ENCODE peak calls at places on chromosomes 11 and 22, in nine cellular contexts. Y is fibroblast of lung; T is body of pancreas; G is epithelial cell of prostate; A is CD4-positive, alpha-beta memory T cell; K is H9; P is small intestine; L is pancreas; O is neural progenitor cell. U is an unnamed sample.

GRCh38 chr11:91707652-91708051 is 517.0 kb upstream of the FAT3 start:
- DNase-seq in K (no peak), L (no peak), O (no peak), A (no peak), G (no peak), Y (no peak), T (no peak), P (no peak), U (no peak)

GRCh38 chr22:28181332-28181731 is 262.3 kb upstream of the PITPNB start:
- DNase-seq in Y (no peak), L (no peak), G (no peak), O (no peak), P (peak; percentile 65), A (no peak), T (no peak), K (no peak), U (no peak)

GRCh38 chr22:25848954-25849353 is 107.0 kb downstream of the MYO18B start:
- DNase-seq in P (no peak), A (no peak), O (no peak), K (no peak), Y (no peak), G (no peak), L (no peak), T (no peak), U (no peak)

GRCh38 chr11:115104851-115105453 is 399.3 kb downstream of the CADM1 start:
- DNase-seq in A (no peak), K (no peak), Y (no peak), O (no peak), G (no peak), L (no peak), T (no peak), P (no peak), U (peak; percentile 3)

GRCh38 chr22:21642584-21643448 is 714 bp downstream of the SDF2L1 start:
- DNase-seq in O (peak; percentile 85), P (peak; percentile 72), G (no peak), A (peak; percentile 70), L (peak; percentile 63), T (peak; percentile 65), K (peak; percentile 80), Y (peak; percentile 41), U (no peak)

GRCh38 chr11:132373405-132374141 is 1003.2 kb downstream of the NTM start:
- DNase-seq in L (no peak), G (no peak), T (no peak), A (no peak), O (no peak), Y (no peak), K (no peak), P (no peak), U (no peak)

GRCh38 chr11:28463826-28464225 is 355.6 kb downstream of the METTL15 start:
- DNase-seq in A (no peak), O (no peak), L (no peak), K (no peak), Y (peak; percentile 86), P (no peak), G (no peak), T (no peak), U (no peak)

GRCh38 chr11:129346916-129347315 is 28.7 kb upstream of the BARX2 start:
- DNase-seq in O (no peak), K (no peak), L (no peak), Y (no peak), G (no peak), P (no peak), A (no peak), T (no peak), U (no peak)

GRCh38 chr11:35892166-35892565 is 51.7 kb upstream of the LDLRAD3 start:
- DNase-seq in P (no peak), A (no peak), L (no peak), K (no peak), G (no peak), T (no peak), Y (no peak), O (no peak), U (no peak)

GRCh38 chr22:37972527-37972926 is 11.8 kb downstream of the SOX10 start:
- DNase-seq in T (no peak), O (no peak), Y (no peak), L (no peak), K (no peak), P (no peak), G (no peak), A (no peak), U (no peak)

GRCh38 chr11:18106688-18107087 is 806 bp upstream of the SAAL1 start:
- DNase-seq in T (no peak), K (no peak), O (no peak), P (no peak), A (no peak), L (no peak), Y (peak; percentile 26), G (no peak), U (no peak)

GRCh38 chr22:33221566-33221965 is 163.4 kb upstream of the SYN3 start:
- DNase-seq in A (no peak), G (no peak), T (no peak), K (no peak), L (no peak), Y (no peak), O (no peak), P (no peak), U (no peak)

GRCh38 chr11:128297805-128298204 is 289.6 kb downstream of the ETS1 start:
- DNase-seq in T (no peak), G (no peak), P (no peak), L (no peak), O (no peak), K (no peak), A (no peak), Y (no peak), U (no peak)

GRCh38 chr22:22061085-22062077 is 78.8 kb upstream of the TOP3B start:
- DNase-seq in P (no peak), Y (peak; percentile 86), G (no peak), T (no peak), O (no peak), K (no peak), A (no peak), L (no peak), U (no peak)

GRCh38 chr11:44671234-44671633 is 55.5 kb upstream of the TSPAN18 start:
- DNase-seq in A (no peak), T (no peak), L (no peak), K (peak; percentile 88), Y (no peak), O (no peak), P (no peak), G (no peak), U (no peak)

DNA sequence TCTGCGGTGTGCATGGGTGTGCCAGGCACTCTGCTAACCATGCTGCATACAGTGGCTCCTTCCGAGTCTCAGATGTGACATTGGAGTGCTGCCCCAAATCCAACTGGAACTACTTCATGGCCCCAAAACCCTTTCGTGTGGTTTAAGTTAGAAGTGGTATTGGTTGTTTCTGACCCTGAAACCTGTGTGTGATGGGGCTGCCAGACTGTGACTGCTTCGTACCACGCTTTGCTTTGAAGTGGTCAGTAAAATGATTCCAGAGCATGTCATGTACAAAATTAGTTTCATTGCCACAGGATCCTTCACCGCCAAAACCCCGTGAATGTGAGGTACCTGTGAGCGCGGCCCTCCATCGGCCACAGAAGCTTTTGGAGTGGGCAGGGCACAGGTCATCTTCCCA is 142.2 kb downstream of the WNT7B start:
- DNase-seq in L (no peak), A (no peak), T (no peak), O (no peak), P (no peak), G (no peak), K (no peak), Y (no peak), U (no peak)
- H3K27ac ChIP-seq in L (no peak overlapping the region), A (no peak overlapping the region), T (no peak overlapping the region), O (no peak overlapping the region), P (no peak overlapping the region), G (no peak overlapping the region), K (no peak overlapping the region), Y (no peak overlapping the region), U (no peak overlapping the region)

GRCh38 chr11:73175551-73176144 is 33.5 kb upstream of the FCHSD2 start:
- DNase-seq in G (no peak), A (no peak), Y (no peak), T (peak; percentile 49), P (peak; percentile 70), L (peak; percentile 31), K (no peak), O (no peak), U (no peak)
- H3K27ac ChIP-seq in G (no peak overlapping the region), A (no peak overlapping the region), Y (no peak overlapping the region), T (no peak overlapping the region), P (no peak overlapping the region), L (peak overlapping the region; percentile 32), K (no peak overlapping the region), O (no peak overlapping the region), U (peak overlapping the region; percentile 26)

GRCh38 chr11:134440851-134441645 is 29.0 kb upstream of the B3GAT1 start:
- DNase-seq in O (no peak), K (no peak), T (no peak), L (no peak), G (no peak), A (no peak), P (no peak), Y (no peak), U (no peak)

GRCh38 chr11:134442246-134442645 is 30.2 kb upstream of the B3GAT1 start:
- DNase-seq in O (no peak), G (no peak), A (no peak), K (no peak), T (no peak), Y (no peak), P (no peak), L (no peak), U (no peak)

GRCh38 chr11:134445601-134446325 is 33.7 kb upstream of the B3GAT1 start:
- DNase-seq in A (no peak), Y (no peak), K (no peak), T (no peak), L (no peak), P (no peak), O (no peak), G (no peak), U (no peak)

GRCh38 chr11:134441706-134442105 is 29.7 kb upstream of the B3GAT1 start:
- DNase-seq in Y (no peak), K (no peak), P (no peak), O (no peak), A (no peak), T (no peak), G (no peak), L (no peak), U (no peak)

GRCh38 chr11:134443246-134443645 is 31.2 kb upstream of the B3GAT1 start:
- DNase-seq in L (no peak), O (no peak), K (no peak), A (no peak), P (no peak), Y (no peak), G (no peak), T (no peak), U (no peak)
- H3K27ac ChIP-seq in L (no peak overlapping the region), O (no peak overlapping the region), K (no peak overlapping the region), A (no peak overlapping the region), P (no peak overlapping the region), Y (no peak overlapping the region), G (no peak overlapping the region), T (no peak overlapping the region), U (no peak overlapping the region)

DNA sequence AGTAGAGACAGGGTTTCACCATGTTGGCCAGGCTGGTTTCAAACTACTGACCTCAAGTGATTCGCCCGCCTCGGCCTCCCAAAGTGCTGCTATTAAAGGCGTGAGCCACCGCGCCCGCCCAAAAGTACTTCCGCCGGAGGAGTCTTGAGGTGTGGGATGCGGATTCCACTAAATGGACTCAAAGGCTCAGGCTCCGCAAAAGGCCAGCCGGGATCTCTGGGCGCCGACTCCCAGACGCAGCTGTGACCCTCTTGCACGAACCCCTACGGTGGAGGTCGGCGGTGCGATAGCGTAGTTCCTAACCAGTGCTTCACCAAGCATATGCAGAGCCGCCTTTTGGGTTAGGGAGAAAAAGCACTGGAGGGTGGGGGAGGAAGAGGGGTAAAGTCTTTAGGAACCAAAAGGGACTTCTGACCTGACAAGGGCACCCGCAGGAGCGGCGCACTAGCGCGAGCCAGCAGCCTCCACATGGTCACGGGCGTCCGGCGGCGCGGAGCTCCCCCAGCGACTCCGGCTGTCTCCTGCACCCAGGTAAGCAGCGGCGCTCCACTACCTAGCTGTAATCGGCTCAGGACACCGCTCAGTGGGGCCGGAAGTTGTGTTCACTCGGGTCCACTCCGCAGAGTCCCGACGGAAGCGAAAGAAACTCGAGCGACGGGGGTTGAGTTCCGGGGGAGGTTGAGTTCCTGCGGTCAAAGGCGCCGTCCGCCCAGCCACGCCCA is at the start of gene MRPL16:
- DNase-seq in T (peak; percentile 94), P (peak; percentile 97), A (peak; percentile 91), L (peak; percentile 94), O (peak; percentile 90), K (peak; percentile 93), G (peak; percentile 75), Y (peak; percentile 91), U (peak; percentile 69)
- H3K27ac ChIP-seq in T (peak within 1 kb of the TSS; percentile 70), P (peak within 1 kb of the TSS; percentile 91), A (peak within 1 kb of the TSS; percentile 71), L (peak within 1 kb of the TSS; percentile 82), O (no peak within 1 kb of the TSS), K (no peak within 1 kb of the TSS), G (peak within 1 kb of the TSS; percentile 78), Y (peak within 1 kb of the TSS; percentile 75), U (no peak within 1 kb of the TSS)